ENCODE peak calls at places on chromosomes 7 and 10, in five cellular contexts. D, S, F, E and Z are unnamed samples.

GRCh38 chr10:4527281-4527960 is 298.6 kb upstream of the AKR1E2 start:
- DNase-seq in D (no peak), S (no peak), F (no peak), E (no peak), Z (no peak)

GRCh38 chr10:68284007-68284406 is 47.9 kb upstream of the HNRNPH3 start:
- DNase-seq in D (no peak), S (no peak), F (no peak), E (peak), Z (no peak)

GRCh38 chr10:101766753-101767599 is 8.9 kb downstream of the FGF8 start:
- DNase-seq in D (no peak), S (no peak), F (no peak), E (no peak), Z (no peak)

GRCh38 chr7:130921391-130922180 is 187.6 kb upstream of the KLF14 start:
- DNase-seq in D (no peak), S (no peak), F (no peak), E (peak), Z (no peak)

GRCh38 chr7:106615808-106616691 is 44.9 kb downstream of the CCDC71L start:
- DNase-seq in D (no peak), S (no peak), F (no peak), E (no peak), Z (no peak)

GRCh38 chr7:92794846-92795245 is 41.5 kb downstream of the CDK6 start:
- DNase-seq in D (no peak), S (no peak), F (no peak), E (no peak), Z (no peak)

GRCh38 chr10:104080762-104081161 is 4.9 kb downstream of the COL17A1 start:
- DNase-seq in D (no peak), S (peak), F (no peak), E (peak), Z (no peak)

GRCh38 chr10:5963071-5963470 is 14.3 kb downstream of the IL15RA start:
- DNase-seq in D (no peak), S (no peak), F (no peak), E (no peak), Z (no peak)

GRCh38 chr10:108544500-108545120 is 1378.7 kb downstream of the XPNPEP1 start:
- DNase-seq in D (no peak), S (no peak), F (peak), E (peak), Z (peak)

GRCh38 chr7:37986780-37987380 is 66.4 kb downstream of the EPDR1 start:
- DNase-seq in D (no peak), S (no peak), F (no peak), E (no peak), Z (no peak)

GRCh38 chr7:27435461-27435860 is 192.9 kb downstream of the EVX1 start:
- DNase-seq in D (no peak), S (no peak), F (no peak), E (peak), Z (no peak)

GRCh38 chr10:87722716-87723115 is 63.0 kb downstream of the PAPSS2 start:
- DNase-seq in D (no peak), S (no peak), F (no peak), E (no peak), Z (no peak)

GRCh38 chr10:60572511-60573194 is 183.0 kb upstream of the ANK3 start:
- DNase-seq in D (no peak), S (no peak), F (no peak), E (peak), Z (peak)

GRCh38 chr7:95209276-95209675 is 115.1 kb downstream of the PON1 start:
- DNase-seq in D (no peak), S (no peak), F (no peak), E (no peak), Z (no peak)

GRCh38 chr7:24902276-24902675 is 77.7 kb downstream of the OSBPL3 start:
- DNase-seq in D (no peak), S (no peak), F (no peak), E (no peak), Z (no peak)

GRCh38 chr10:60298408-60299389 is 91.0 kb downstream of the ANK3 start:
- DNase-seq in D (no peak), S (no peak), F (no peak), E (no peak), Z (no peak)

GRCh38 chr10:113527181-113527580 is 25.7 kb upstream of the HABP2 start:
- DNase-seq in D (no peak), S (no peak), F (no peak), E (peak), Z (no peak)

GRCh38 chr10:132638130-132638515 is 100.5 kb downstream of the INPP5A start:
- DNase-seq in D (no peak), S (no peak), F (no peak), E (no peak), Z (no peak)

GRCh38 chr10:74292871-74293427 is 141.9 kb downstream of the ADK start:
- DNase-seq in D (no peak), S (peak), F (no peak), E (peak), Z (no peak)

GRCh38 chr10:82942572-82943091 is 1067.6 kb downstream of the NRG3 start:
- DNase-seq in D (no peak), S (no peak), F (peak), E (peak), Z (no peak)

GRCh38 chr7:121005996-121006565 is 17.6 kb downstream of the CPED1 start:
- DNase-seq in D (no peak), S (no peak), F (no peak), E (no peak), Z (no peak)

GRCh38 chr7:22799633-22800032 is 23.0 kb downstream of the TOMM7 start:
- DNase-seq in D (no peak), S (no peak), F (no peak), E (no peak), Z (no peak)

GRCh38 chr7:21448974-21449373 is 21.1 kb downstream of the SP4 start:
- DNase-seq in D (no peak), S (no peak), F (no peak), E (no peak), Z (no peak)

GRCh38 chr10:98411768-98412167 is 3.2 kb downstream of the PYROXD2 start:
- DNase-seq in D (no peak), S (no peak), F (no peak), E (no peak), Z (no peak)

GRCh38 chr7:39271386-39271785 is 293.7 kb downstream of the POU6F2 start:
- DNase-seq in D (no peak), S (no peak), F (peak), E (peak), Z (no peak)

GRCh38 chr7:57425969-57426628 is 23.9 kb upstream of the ZNF716 start:
- DNase-seq in D (no peak), S (no peak), F (peak), E (no peak), Z (no peak)
- TF ChIP-seq CTCF in D (peak), S (peak), F (no peak), E (no peak), Z (peak)

DNA sequence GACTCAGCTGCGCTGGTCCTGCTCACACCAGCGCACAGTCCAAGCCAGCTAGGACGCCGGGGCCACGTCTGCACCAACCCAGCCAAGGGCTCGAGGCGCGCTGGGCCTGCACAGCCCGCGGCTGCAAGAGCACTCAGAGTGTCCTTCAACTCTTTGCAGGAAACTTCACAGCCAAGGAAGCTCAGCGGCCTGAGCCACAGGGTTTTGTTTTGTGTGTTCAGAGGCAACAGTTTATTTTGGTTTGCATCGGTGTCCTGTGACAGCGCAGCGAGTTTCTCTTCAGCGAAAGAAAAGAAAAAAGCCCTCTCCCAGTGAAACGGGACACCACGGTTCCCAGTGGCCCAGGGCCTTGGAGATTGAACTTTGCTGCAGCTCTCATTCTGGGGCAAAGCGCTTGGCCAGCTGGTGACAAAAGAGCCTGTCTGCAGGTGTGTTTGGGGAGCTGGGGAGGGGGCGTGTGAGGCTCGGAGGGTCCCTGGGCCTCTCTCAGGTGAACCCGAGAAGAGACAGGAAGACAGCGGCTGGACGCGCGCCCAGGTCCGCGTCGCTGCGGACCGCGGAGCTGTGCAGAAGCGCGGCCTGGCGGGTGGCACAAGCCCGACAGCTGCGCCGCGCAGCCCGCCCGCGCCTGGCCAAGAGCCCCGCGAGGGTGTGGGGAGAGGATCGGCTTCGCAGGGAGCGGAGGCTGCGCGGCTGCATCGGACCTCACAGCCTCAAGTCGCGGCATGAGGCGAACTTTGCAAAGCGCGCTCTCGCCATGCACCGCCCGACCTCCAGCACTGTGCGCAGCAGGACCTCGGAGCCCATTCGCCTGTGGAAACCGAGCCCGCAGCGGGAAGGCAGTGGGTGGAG is 922 bp downstream of the CXCL12 start:
- DNase-seq in D (no peak), S (no peak), F (no peak), E (peak), Z (no peak)
- TF ChIP-seq CTCF in D (no peak), S (no peak), F (no peak), E (no peak), Z (no peak)

GRCh38 chr7:135235841-135236240 is 2.2 kb downstream of the STRA8 start:
- DNase-seq in D (no peak), S (no peak), F (peak), E (no peak), Z (no peak)

GRCh38 chr7:135240446-135240845 is 6.8 kb downstream of the STRA8 start:
- DNase-seq in D (no peak), S (no peak), F (peak), E (no peak), Z (no peak)

GRCh38 chr7:135236727-135237126 is 3.1 kb downstream of the STRA8 start:
- DNase-seq in D (no peak), S (no peak), F (peak), E (no peak), Z (no peak)

GRCh38 chr7:135239263-135239662 is 5.6 kb downstream of the STRA8 start:
- DNase-seq in D (no peak), S (no peak), F (peak), E (no peak), Z (no peak)

GRCh38 chr7:135238112-135238744 is 4.6 kb downstream of the STRA8 start:
- DNase-seq in D (no peak), S (peak), F (peak), E (no peak), Z (no peak)
- TF ChIP-seq CTCF in D (no peak), S (peak), F (no peak), E (peak), Z (peak)

DNA sequence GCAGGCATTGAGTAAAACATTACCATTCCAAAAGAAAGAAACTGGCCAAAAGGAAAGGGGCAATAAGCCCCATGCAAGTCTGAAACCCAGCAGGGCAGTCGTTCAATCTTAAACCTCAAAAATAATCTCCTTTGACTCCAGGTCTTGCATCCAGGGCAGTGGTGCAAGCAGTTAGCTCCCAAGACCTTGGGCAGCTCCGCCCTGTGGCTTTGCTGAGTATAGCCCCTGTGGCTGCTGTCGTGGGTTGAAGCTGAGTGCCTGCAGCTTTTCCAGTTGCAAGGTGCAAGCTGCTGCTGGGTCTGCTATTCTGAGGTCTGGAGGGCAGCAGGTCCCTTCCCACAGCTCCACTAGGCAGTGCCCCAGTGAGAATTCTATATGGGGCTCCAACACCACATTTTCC is 580.1 kb upstream of the AUTS2 start:
- DNase-seq in D (no peak), S (no peak), F (no peak), E (peak), Z (no peak)
- TF ChIP-seq CTCF in D (no peak), S (no peak), F (no peak), E (peak), Z (no peak)

GRCh38 chr7:142298009-142298408 is 40.2 kb upstream of the PRSS58 start:
- DNase-seq in D (no peak), S (peak), F (no peak), E (no peak), Z (peak)
- TF ChIP-seq CTCF in D (no peak), S (peak), F (no peak), E (no peak), Z (peak)

GRCh38 chr10:30434273-30435067 is 486 bp downstream of the MAP3K8 start:
- DNase-seq in D (no peak), S (peak), F (peak), E (peak), Z (peak)
- TF ChIP-seq CTCF in D (no peak), S (no peak), F (no peak), E (no peak), Z (no peak)

GRCh38 chr10:48309711-48310226 is 3.3 kb downstream of the MAPK8 start:
- DNase-seq in D (no peak), S (peak), F (no peak), E (peak), Z (no peak)
- TF ChIP-seq CTCF in D (peak), S (peak), F (no peak), E (peak), Z (no peak)

GRCh38 chr10:77637474-77637985 is at the start of gene KCNMA1:
- DNase-seq in D (no peak), S (no peak), F (no peak), E (no peak), Z (peak)

GRCh38 chr10:77639756-77640155 is 2.1 kb upstream of the KCNMA1 start:
- DNase-seq in D (no peak), S (no peak), F (no peak), E (no peak), Z (no peak)

GRCh38 chr10:77636967-77637473 is 588 bp downstream of the KCNMA1 start:
- DNase-seq in D (no peak), S (no peak), F (no peak), E (no peak), Z (peak)

GRCh38 chr10:77638766-77639101 is 1.1 kb upstream of the KCNMA1 start:
- DNase-seq in D (no peak), S (no peak), F (no peak), E (no peak), Z (no peak)

DNA sequence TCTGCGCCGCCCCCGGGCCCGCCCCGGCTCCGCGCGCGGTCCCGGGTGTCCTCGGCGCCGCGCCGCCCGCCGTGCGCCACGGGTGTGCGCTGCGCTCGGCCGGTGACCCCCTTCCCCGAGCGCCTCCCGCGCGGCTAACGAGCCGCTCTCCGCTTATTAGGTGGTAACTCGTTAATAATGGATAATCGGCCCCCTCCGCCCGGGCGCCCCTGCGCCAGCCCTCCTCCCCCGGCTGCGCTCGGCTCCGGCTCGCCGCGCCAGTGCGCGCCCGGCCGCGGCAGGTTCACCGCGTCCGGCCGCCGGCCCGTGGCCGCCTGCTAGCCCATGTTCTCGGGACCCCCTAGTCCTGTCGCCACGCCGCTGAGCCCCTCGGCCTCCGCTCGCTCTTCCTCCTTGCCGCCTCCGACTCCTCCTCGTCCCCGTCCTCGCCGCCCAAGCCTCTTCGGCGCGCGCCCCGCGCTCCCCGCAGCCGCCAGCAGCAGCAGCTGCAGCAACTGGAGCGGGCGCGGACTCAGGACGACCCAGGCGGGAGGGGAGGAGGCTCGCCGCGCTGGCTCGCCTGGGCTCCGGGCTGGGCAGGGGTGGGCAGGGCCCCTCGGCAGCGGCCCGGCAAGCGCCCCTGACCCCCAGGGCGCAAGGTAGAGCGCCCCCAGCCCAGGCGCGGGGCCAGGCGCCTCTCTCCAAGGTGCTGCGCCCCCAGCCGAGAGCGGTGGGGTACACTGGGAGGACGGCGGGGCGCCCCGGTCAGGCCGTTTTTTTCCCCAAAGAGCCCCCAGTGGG is 568 bp upstream of the KCNMA1 start:
- DNase-seq in D (no peak), S (no peak), F (no peak), E (peak), Z (peak)
- TF ChIP-seq CTCF in D (no peak), S (no peak), F (no peak), E (no peak), Z (no peak)

DNA sequence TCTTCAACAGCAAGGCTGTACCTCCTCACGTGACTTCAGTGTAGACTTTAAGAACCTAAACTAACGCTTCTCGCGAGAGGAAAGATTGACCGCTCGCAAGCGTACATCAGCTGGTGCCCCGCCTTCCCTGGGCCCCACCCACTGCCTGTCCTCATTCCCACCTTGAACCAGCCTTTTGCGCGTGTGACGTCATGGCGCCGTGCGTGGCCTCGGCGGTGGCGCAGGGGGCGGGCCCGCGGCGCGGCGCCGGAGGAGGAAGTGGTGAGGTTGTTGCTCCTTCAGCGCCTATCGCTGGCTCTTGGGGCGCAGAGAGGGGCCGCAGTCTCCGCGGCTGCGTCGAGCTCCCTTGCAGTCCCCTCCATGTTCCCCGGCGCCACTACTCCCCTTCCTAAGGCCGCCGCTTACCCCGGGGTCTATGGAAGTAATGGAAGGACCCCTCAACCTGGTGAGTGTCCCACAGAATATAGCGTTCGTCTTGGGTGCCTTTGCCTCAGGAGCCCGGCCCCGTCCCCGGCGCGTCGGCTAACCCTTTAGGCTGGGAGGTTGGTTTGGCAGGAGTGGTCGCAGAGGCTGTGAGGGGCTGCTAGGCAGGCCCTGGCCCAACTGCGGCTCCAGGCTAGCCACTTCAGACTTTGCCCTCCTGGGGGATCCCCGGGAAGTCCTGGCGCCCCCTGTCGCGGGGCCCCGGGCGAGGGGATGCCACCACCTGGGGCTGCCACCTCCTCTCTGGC is at the start of gene NRBF2:
- DNase-seq in D (peak), S (peak), F (peak), E (peak), Z (peak)
- TF ChIP-seq CTCF in D (peak), S (peak), F (no peak), E (peak), Z (no peak)

GRCh38 chr10:22420787-22421517 is 75.7 kb downstream of the SPAG6 start:
- DNase-seq in D (no peak), S (no peak), F (no peak), E (peak), Z (no peak)
- TF ChIP-seq CTCF in D (peak), S (no peak), F (no peak), E (peak), Z (no peak)